ENCODE peak calls at places on chromosomes 16 and 17, in nine cellular contexts. Z, L, X, O, G, R, Y, A and I are unnamed samples.
A peak's percentile ranks its signal among the peaks of the same experiment; 100 is the strongest.

GRCh38 chr17:7356779-7357178 is 1.8 kb downstream of the TMEM95 start:
- DNase-seq in Z (peak; percentile 13), L (no peak), X (no peak), O (no peak), G (no peak), R (no peak), Y (no peak), A (no peak), I (no peak)

GRCh38 chr17:20009052-20009301 is 182 bp upstream of the SPECC1 start:
- DNase-seq in Z (no peak), L (no peak), X (no peak), O (no peak), G (no peak), R (no peak), Y (no peak), A (peak; percentile 88), I (no peak)

GRCh38 chr17:77086433-77087010 is 54.2 kb upstream of the SEC14L1 start:
- DNase-seq in Z (peak; percentile 92), L (peak; percentile 59), X (peak; percentile 45), O (peak; percentile 88), G (peak; percentile 72), R (peak; percentile 95), Y (peak; percentile 83), A (peak; percentile 94), I (peak; percentile 94)

GRCh38 chr16:51532551-51532950 is 381.5 kb upstream of the SALL1 start:
- DNase-seq in Z (no peak), L (peak; percentile 69), X (no peak), O (no peak), G (no peak), R (no peak), Y (no peak), A (no peak), I (no peak)

GRCh38 chr16:11750056-11750455 is 7.4 kb upstream of the TXNDC11 start:
- DNase-seq in Z (no peak), L (no peak), X (no peak), O (no peak), G (no peak), R (no peak), Y (no peak), A (no peak), I (peak; percentile 10)

GRCh38 chr17:81322271-81323082 is 27.4 kb upstream of the SLC38A10 start:
- DNase-seq in Z (no peak), L (no peak), X (no peak), O (no peak), G (no peak), R (no peak), Y (no peak), A (no peak), I (no peak)

GRCh38 chr16:86362155-86362849 is 148.0 kb upstream of the FOXF1 start:
- DNase-seq in Z (no peak), L (no peak), X (no peak), O (no peak), G (no peak), R (no peak), Y (no peak), A (no peak), I (no peak)

GRCh38 chr17:50125420-50125997 is 4.5 kb downstream of the SAMD14 start:
- DNase-seq in Z (no peak), L (no peak), X (no peak), O (no peak), G (no peak), R (no peak), Y (no peak), A (no peak), I (no peak)

GRCh38 chr16:69386596-69386995 is 789 bp upstream of the TERF2 start:
- DNase-seq in Z (no peak), L (no peak), X (no peak), O (no peak), G (peak; percentile 39), R (no peak), Y (no peak), A (no peak), I (no peak)

GRCh38 chr17:3539881-3540540 is 17.6 kb downstream of the TRPV3 start:
- DNase-seq in Z (no peak), L (no peak), X (no peak), O (no peak), G (no peak), R (peak; percentile 18), Y (no peak), A (no peak), I (no peak)

DNA sequence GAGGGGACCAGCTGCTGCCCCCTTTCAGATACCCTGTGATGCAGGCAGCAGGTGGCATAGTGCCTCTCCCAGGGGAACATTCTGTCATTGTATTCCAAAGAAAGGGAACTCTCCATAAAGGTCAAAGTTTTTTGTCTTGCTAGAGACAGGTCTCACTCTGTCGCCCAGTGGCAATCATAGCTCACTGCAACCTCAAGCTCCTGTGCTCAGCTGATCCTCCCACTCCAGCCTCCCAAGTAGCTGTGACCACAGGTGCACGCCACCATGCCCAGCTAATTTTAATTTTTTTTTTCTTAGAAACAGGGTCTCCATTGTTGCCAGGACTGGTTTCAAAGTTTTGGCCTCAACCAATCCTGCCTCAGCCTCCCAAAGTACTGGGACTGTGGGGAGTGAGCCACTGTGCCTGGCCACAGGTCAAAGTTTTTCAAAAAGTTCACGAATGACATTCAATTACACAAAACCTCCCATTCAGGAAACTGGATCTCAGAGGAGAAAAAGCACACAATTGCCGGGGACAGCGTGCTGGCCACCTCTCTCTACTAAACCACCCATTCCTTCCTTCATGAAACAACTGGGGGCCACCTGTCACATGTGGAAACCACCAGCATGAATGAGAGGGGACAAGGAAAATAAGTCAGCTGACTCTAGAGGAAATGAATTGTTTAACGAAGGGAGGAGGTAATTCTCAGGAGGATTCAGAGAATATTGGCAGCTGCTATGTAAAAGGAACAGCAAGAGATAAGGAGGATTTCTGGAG is 80.0 kb downstream of the MARCHF10 start:
- DNase-seq in Z (no peak), L (no peak), X (no peak), O (no peak), G (no peak), R (no peak), Y (no peak), A (no peak), I (no peak)
- TF ChIP-seq CTCF in Z (no peak), L (no peak), X (no peak), O (no peak), G (no peak), R (no peak), Y (no peak), A (no peak), I (no peak)

GRCh38 chr16:81385031-81385756 is 59.4 kb upstream of the CMIP start:
- DNase-seq in Z (no peak), L (no peak), X (no peak), O (no peak), G (no peak), R (no peak), Y (no peak), A (no peak), I (no peak)
- H3K27ac ChIP-seq in Z (peak overlapping the region; percentile 58), L (no peak overlapping the region), X (no peak overlapping the region), O (no peak overlapping the region), G (no peak overlapping the region), R (no peak overlapping the region), Y (no peak overlapping the region), A (peak overlapping the region; percentile 51), I (no peak overlapping the region)

DNA sequence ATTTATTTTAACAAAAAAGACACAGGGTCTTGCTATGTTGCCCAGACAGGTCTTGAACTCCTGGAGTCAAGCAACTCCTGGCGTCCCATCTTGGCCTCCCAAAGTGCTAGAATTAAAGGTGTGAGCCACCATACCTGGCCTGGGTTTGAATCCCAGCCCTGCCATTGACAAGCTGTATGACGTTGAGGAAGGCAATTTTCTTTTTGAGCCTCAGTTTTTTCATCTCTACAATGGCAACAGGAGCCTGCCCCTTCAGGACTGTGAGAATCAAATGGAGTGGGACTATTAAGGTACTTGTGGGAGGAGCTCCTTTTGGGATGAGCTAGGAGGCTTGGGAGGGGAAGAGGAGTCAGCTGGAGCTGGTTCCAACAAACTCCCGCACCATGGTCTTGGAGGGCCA is 6.2 kb downstream of the RARA start:
- DNase-seq in Z (no peak), L (no peak), X (no peak), O (no peak), G (no peak), R (no peak), Y (no peak), A (no peak), I (no peak)
- H3K4me1 ChIP-seq in Z (peaks cover 84% of the 10 kb centered on the region), L (peaks cover 75% of the 10 kb centered on the region), X (peaks cover 55% of the 10 kb centered on the region), O (peaks cover 28% of the 10 kb centered on the region), G (peaks cover 62% of the 10 kb centered on the region), R (peaks cover 93% of the 10 kb centered on the region), Y (peaks cover 71% of the 10 kb centered on the region), A (peaks cover 74% of the 10 kb centered on the region), I (peaks cover 34% of the 10 kb centered on the region)

DNA sequence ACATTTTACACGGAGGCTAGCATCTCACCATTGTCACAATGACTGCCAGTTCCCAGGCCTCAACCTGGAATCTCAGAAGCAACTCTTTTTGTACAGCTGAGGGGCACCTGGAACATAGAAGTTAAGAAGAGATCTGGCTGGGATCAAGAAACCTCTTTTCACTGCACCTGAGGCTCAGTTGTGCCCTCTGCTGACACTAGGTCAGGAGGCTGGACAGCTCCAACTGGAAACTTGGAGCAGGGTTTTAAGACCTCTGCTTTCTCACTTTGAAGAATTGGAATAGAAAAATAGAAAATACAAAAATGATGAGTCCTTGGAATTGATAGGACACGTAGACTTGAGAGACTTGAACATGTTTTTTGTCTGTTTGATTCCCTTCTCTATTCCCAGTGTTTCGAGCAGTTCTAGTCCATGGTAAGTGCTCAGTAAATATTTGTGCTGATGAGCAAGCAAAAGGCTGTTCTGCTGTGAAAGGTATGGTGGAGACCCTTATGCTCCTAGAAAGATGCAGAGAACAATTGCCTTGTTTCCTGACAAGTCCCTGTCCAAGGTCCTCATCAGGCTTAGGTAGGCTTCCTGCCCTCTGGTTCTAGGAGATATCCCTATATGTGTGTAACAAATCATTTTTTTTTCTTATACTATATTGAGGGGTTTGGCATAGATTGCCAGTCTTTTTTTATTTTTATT is 13.6 kb upstream of the PPM1D start:
- DNase-seq in Z (no peak), L (no peak), X (no peak), O (no peak), G (peak; percentile 13), R (no peak), Y (no peak), A (no peak), I (no peak)
- TF ChIP-seq CTCF in Z (no peak), L (peak; percentile 10), X (no peak), O (no peak), G (peak; percentile 29), R (no peak), Y (peak; percentile 39), A (peak; percentile 34), I (no peak)

DNA sequence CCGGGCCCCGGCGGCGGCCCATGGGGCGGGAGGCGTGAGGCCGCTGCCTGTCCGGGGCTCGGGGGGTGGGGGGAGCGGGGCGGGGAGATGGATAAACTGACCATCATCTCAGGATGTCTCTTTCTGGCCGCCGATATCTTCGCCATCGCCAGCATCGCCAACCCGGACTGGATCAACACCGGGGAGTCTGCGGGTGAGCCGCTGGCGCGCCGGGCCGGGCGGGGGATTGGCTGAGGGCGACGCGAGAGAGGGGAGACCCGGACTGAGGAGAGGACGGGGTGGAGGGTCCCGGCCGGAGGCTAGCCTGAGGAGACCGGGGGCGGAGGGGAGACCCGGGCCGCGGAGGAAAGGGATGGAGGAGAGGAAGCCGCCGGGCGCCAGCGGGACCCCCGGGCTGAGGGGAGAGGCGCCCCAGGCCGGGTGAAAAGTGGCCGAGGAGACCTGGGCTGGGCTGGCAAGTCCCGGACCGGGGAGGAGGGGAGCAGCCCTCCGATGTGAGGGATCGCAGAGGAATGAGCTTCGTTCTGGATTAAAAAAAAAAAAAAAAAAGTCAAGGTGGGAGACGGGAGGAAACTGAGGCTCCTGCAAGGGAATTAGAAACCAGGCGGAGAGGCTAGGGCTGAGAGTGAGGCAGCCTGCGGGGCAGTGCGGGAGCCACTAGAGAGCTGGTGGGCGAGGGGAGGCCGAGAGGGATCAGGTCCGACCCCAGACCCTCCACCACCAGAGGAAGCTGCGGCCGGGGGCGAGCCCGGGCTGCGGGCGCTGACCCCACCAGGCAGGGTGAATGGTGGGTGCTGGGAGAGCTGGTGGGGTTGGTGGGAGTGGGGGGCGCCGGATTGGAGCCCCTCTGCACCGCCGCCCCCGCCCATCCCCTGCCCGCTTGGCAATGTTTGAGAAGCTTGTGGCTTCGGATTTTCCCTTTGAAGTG is 568 bp downstream of the MOSMO start:
- DNase-seq in Z (peak; percentile 24), L (no peak), X (no peak), O (no peak), G (no peak), R (peak; percentile 86), Y (no peak), A (peak; percentile 67), I (peak; percentile 36)
- H3K27ac ChIP-seq in Z (peak overlapping the region; percentile 75), L (peak overlapping the region; percentile 78), X (peak overlapping the region; percentile 65), O (peak overlapping the region; percentile 34), G (peak overlapping the region; percentile 83), R (peak overlapping the region; percentile 73), Y (peak overlapping the region; percentile 66), A (peak overlapping the region; percentile 65), I (peak overlapping the region; percentile 14)